ENCODE peak calls at places on chromosomes 3 and 15, in six cellular contexts. P is neuronal stem cell, J is H9, M is mesenchymal stem cell, L is H1, I is trophoblast cell. Z is an unnamed sample.
A peak's percentile ranks its signal among the peaks of the same experiment; 100 is the strongest.

GRCh38 chr15:43105077-43105769 is 615 bp downstream of the UBR1 start:
- DNase-seq in L (no peak), J (no peak), I (peak; percentile 28), P (no peak), M (no peak), Z (peak; percentile 5)

GRCh38 chr3:170811928-170812591 is 57.9 kb downstream of the RPL22L1 start:
- DNase-seq in M (peak; percentile 87), P (peak; percentile 77), L (peak; percentile 78), I (peak; percentile 95), J (peak; percentile 79), Z (peak; percentile 78)

GRCh38 chr3:149101154-149101553 is 14.8 kb upstream of the HLTF start:
- DNase-seq in L (no peak), J (no peak), I (no peak), P (no peak), M (no peak), Z (no peak)

GRCh38 chr3:119778811-119779210 is 3.1 kb upstream of the NR1I2 start:
- DNase-seq in J (no peak), P (no peak), L (no peak), M (no peak), I (no peak), Z (no peak)

GRCh38 chr15:74653426-74654082 is 37.9 kb downstream of the CLK3 start:
- DNase-seq in M (peak; percentile 82), P (no peak), L (no peak), J (no peak), I (peak; percentile 71), Z (peak; percentile 59)

GRCh38 chr3:193851416-193851815 is 258.4 kb downstream of the OPA1 start:
- DNase-seq in L (no peak), J (no peak), P (no peak), M (no peak), I (peak; percentile 77), Z (no peak)

GRCh38 chr3:4392992-4393391 is 74.1 kb downstream of the SUMF1 start:
- DNase-seq in J (no peak), I (no peak), M (no peak), P (no peak), L (no peak), Z (no peak)

GRCh38 chr15:40069178-40070165 is 30.5 kb upstream of the SRP14 start:
- DNase-seq in J (peak; percentile 71), M (no peak), I (no peak), P (no peak), L (peak; percentile 82), Z (no peak)

GRCh38 chr15:37698679-37699078 is 235.8 kb upstream of the TMCO5A start:
- DNase-seq in L (no peak), P (no peak), J (no peak), M (peak; percentile 27), I (peak; percentile 85), Z (no peak)

GRCh38 chr3:160081958-160082533 is 93.4 kb downstream of the IL12A start:
- DNase-seq in M (no peak), P (no peak), I (peak; percentile 18), J (no peak), L (no peak), Z (no peak)

GRCh38 chr3:160090653-160091052 is 102.0 kb downstream of the IL12A start:
- DNase-seq in M (no peak), J (no peak), P (no peak), I (peak; percentile 96), L (no peak), Z (no peak)

GRCh38 chr3:160088492-160089137 is 100.0 kb downstream of the IL12A start:
- DNase-seq in P (no peak), L (no peak), M (no peak), J (no peak), I (no peak), Z (no peak)

GRCh38 chr3:160084998-160085397 is 96.4 kb downstream of the IL12A start:
- DNase-seq in P (no peak), M (no peak), I (peak; percentile 29), J (no peak), L (no peak), Z (no peak)
- H4K91ac ChIP-seq in P (no peak overlapping the region), M (no peak overlapping the region), I (no peak overlapping the region), J (no peak overlapping the region), L (no peak overlapping the region), Z (no peak overlapping the region)

GRCh38 chr15:31280831-31281216 is 45.8 kb upstream of the KLF13 start:
- DNase-seq in I (no peak), J (no peak), P (no peak), L (no peak), M (no peak), Z (no peak)
- H4K91ac ChIP-seq in I (no peak overlapping the region), J (no peak overlapping the region), P (no peak overlapping the region), L (no peak overlapping the region), M (no peak overlapping the region), Z (no peak overlapping the region)

DNA sequence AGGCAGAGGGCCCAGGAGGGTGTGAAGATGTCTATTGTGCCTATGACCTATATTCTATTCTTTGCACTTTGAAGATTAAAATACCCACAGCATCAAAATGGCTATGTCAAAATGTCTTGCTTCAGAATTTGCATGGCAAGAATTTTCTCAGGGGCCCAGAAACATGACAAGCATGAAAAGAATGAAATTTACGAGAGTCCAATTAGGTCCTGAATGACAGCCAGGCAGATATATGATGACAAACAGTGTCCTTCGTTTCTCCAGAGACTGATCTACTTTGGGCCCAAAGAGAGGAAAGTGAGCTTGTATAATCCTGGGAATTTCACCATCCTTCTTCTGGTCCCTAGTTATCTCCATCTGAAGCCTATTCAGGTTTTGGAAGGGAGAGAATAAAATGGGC is 609.9 kb downstream of the FHIT start:
- DNase-seq in J (no peak), L (no peak), P (no peak), M (no peak), I (no peak), Z (no peak)
- H4K91ac ChIP-seq in J (no peak overlapping the region), L (no peak overlapping the region), P (no peak overlapping the region), M (no peak overlapping the region), I (no peak overlapping the region), Z (no peak overlapping the region)

GRCh38 chr15:73265536-73266153 is 103.1 kb downstream of the HCN4 start:
- DNase-seq in J (peak; percentile 77), L (peak; percentile 76), M (peak; percentile 63), P (peak; percentile 36), I (peak; percentile 75), Z (peak; percentile 43)
- H4K91ac ChIP-seq in J (no peak overlapping the region), L (no peak overlapping the region), M (no peak overlapping the region), P (no peak overlapping the region), I (no peak overlapping the region), Z (no peak overlapping the region)

GRCh38 chr3:169266351-169266750 is 397.2 kb downstream of the MECOM start:
- DNase-seq in L (no peak), J (no peak), M (no peak), I (no peak), P (no peak), Z (no peak)
- H4K91ac ChIP-seq in L (no peak overlapping the region), J (no peak overlapping the region), M (no peak overlapping the region), I (no peak overlapping the region), P (no peak overlapping the region), Z (no peak overlapping the region)

GRCh38 chr15:59013246-59013645 is 25.8 kb downstream of the RNF111 start:
- DNase-seq in P (no peak), J (no peak), M (no peak), L (no peak), I (no peak), Z (peak; percentile 22)
- H4K91ac ChIP-seq in P (no peak overlapping the region), J (no peak overlapping the region), M (no peak overlapping the region), L (no peak overlapping the region), I (no peak overlapping the region), Z (no peak overlapping the region)

DNA sequence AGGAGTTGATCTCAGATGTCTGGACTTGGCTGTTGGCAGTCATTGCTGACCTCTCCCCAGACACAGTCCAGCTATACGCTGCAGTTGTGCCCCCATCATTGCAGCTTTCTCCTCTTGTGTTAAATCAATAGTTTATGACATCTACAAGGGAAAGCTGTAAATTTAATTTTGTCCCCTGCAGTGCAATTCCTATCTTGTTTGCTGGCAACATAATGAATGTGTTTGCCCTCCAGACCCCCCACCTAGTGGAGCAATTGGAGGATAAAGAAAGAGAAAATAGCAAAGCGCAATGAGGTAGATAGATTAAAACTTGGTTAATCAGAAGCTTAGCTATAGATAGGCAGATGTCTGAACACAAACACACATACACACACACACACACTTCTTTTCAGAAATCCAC is 280.1 kb downstream of the LSAMP start:
- DNase-seq in M (no peak), I (no peak), J (no peak), L (no peak), P (no peak), Z (no peak)
- H4K91ac ChIP-seq in M (no peak overlapping the region), I (no peak overlapping the region), J (no peak overlapping the region), L (no peak overlapping the region), P (no peak overlapping the region), Z (no peak overlapping the region)

GRCh38 chr3:16364963-16365362 is 100.0 kb downstream of the OXNAD1 start:
- DNase-seq in M (no peak), P (no peak), L (no peak), J (no peak), I (no peak), Z (no peak)
- H4K91ac ChIP-seq in M (no peak overlapping the region), P (no peak overlapping the region), L (no peak overlapping the region), J (no peak overlapping the region), I (no peak overlapping the region), Z (no peak overlapping the region)

DNA sequence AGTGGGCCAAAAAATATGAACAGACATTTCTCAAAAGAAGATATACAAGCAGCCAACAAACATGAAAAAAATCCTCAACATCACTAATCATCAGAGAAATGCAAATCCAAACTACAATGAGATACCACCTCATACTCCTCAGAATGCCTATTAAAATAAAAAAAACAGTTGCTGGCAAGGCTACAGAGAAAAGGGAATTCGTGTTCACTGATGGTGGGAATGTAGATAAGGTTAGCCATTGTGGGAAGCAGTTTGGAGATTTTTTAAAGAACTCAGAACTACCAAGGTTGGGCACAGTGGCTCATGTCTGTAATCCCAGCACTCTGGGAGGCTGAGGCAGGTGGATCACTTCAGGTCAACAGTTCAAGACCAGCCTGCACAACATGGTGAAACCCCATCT is 27.8 kb upstream of the C15orf40 start:
- DNase-seq in J (no peak), L (no peak), I (peak; percentile 30), P (no peak), M (no peak), Z (no peak)
- H4K91ac ChIP-seq in J (no peak overlapping the region), L (no peak overlapping the region), I (no peak overlapping the region), P (no peak overlapping the region), M (no peak overlapping the region), Z (no peak overlapping the region)

GRCh38 chr3:23810342-23811116 is 4.8 kb downstream of the UBE2E1 start:
- DNase-seq in P (peak; percentile 49), L (peak; percentile 84), M (peak; percentile 48), I (peak; percentile 51), J (peak; percentile 79), Z (no peak)
- H4K91ac ChIP-seq in P (no peak overlapping the region), L (peak overlapping the region; percentile 83), M (peak overlapping the region; percentile 87), I (peak overlapping the region; percentile 67), J (no peak overlapping the region), Z (no peak overlapping the region)

Z was measured in IMR-90.